ENCODE peak calls at places on chromosome 7, in seven cellular contexts. One of them, this sample, is unnamed.

GRCh38 chr7:1663857-1664651 is 6.0 kb upstream of the ELFN1 start:
- DNase-seq in cardiac muscle cell: peak; percentile 55
- DNase-seq in OCI-LY7: no peak
- DNase-seq in fibroblast of pulmonary artery: no peak
- DNase-seq in activated T-helper 2 cell treated with anti-CD3 and anti-CD28 coated beads, Interferon-gamma antibody, Interleukin-2, Interleukin-4, amounts not matched to agents 10 μg/mL and 5 μg/mL and 100 μg/mL, durations not matched to agents 14 hours and 24 hours and 36 hours: no peak
- DNase-seq in upper lobe of right lung: peak; percentile 64
- DNase-seq in EL: no peak
- DNase-seq in this sample: no peak

GRCh38 chr7:105315357-105315756 is 73.4 kb downstream of the SRPK2 start:
- DNase-seq in OCI-LY7: no peak
- DNase-seq in fibroblast of pulmonary artery: no peak
- DNase-seq in cardiac muscle cell: no peak
- DNase-seq in EL: no peak
- DNase-seq in upper lobe of right lung: no peak
- DNase-seq in activated T-helper 2 cell treated with anti-CD3 and anti-CD28 coated beads, Interferon-gamma antibody, Interleukin-2, Interleukin-4, amounts not matched to agents 10 μg/mL and 5 μg/mL and 100 μg/mL, durations not matched to agents 14 hours and 24 hours and 36 hours: no peak
- DNase-seq in this sample: no peak

GRCh38 chr7:18400281-18400680 is 95.3 kb upstream of the HDAC9 start:
- DNase-seq in OCI-LY7: no peak
- DNase-seq in fibroblast of pulmonary artery: no peak
- DNase-seq in upper lobe of right lung: no peak
- DNase-seq in cardiac muscle cell: no peak
- DNase-seq in activated T-helper 2 cell treated with anti-CD3 and anti-CD28 coated beads, Interferon-gamma antibody, Interleukin-2, Interleukin-4, amounts not matched to agents 10 μg/mL and 5 μg/mL and 100 μg/mL, durations not matched to agents 14 hours and 24 hours and 36 hours: no peak
- DNase-seq in EL: no peak
- DNase-seq in this sample: no peak

GRCh38 chr7:145902123-145902522 is 214.5 kb upstream of the CNTNAP2 start:
- DNase-seq in fibroblast of pulmonary artery: no peak
- DNase-seq in activated T-helper 2 cell treated with anti-CD3 and anti-CD28 coated beads, Interferon-gamma antibody, Interleukin-2, Interleukin-4, amounts not matched to agents 10 μg/mL and 5 μg/mL and 100 μg/mL, durations not matched to agents 14 hours and 24 hours and 36 hours: no peak
- DNase-seq in cardiac muscle cell: no peak
- DNase-seq in upper lobe of right lung: no peak
- DNase-seq in OCI-LY7: no peak
- DNase-seq in EL: no peak
- DNase-seq in this sample: no peak

GRCh38 chr7:77765906-77766800 is 32.1 kb downstream of the TMEM60 start:
- DNase-seq in OCI-LY7: no peak
- DNase-seq in activated T-helper 2 cell treated with anti-CD3 and anti-CD28 coated beads, Interferon-gamma antibody, Interleukin-2, Interleukin-4, amounts not matched to agents 10 μg/mL and 5 μg/mL and 100 μg/mL, durations not matched to agents 14 hours and 24 hours and 36 hours: no peak
- DNase-seq in EL: peak; percentile 40
- DNase-seq in cardiac muscle cell: no peak
- DNase-seq in fibroblast of pulmonary artery: peak; percentile 64
- DNase-seq in upper lobe of right lung: no peak
- DNase-seq in this sample: peak; percentile 38

GRCh38 chr7:40890088-40890692 is 755.4 kb downstream of the SUGCT start:
- DNase-seq in OCI-LY7: no peak
- DNase-seq in activated T-helper 2 cell treated with anti-CD3 and anti-CD28 coated beads, Interferon-gamma antibody, Interleukin-2, Interleukin-4, amounts not matched to agents 10 μg/mL and 5 μg/mL and 100 μg/mL, durations not matched to agents 14 hours and 24 hours and 36 hours: no peak
- DNase-seq in EL: no peak
- DNase-seq in upper lobe of right lung: no peak
- DNase-seq in cardiac muscle cell: no peak
- DNase-seq in fibroblast of pulmonary artery: no peak
- DNase-seq in this sample: no peak

GRCh38 chr7:74479961-74480829 is 26.5 kb downstream of the GTF2IRD1 start:
- DNase-seq in fibroblast of pulmonary artery: peak; percentile 85
- DNase-seq in upper lobe of right lung: peak; percentile 89
- DNase-seq in cardiac muscle cell: peak; percentile 96
- DNase-seq in OCI-LY7: no peak
- DNase-seq in EL: peak; percentile 85
- DNase-seq in activated T-helper 2 cell treated with anti-CD3 and anti-CD28 coated beads, Interferon-gamma antibody, Interleukin-2, Interleukin-4, amounts not matched to agents 10 μg/mL and 5 μg/mL and 100 μg/mL, durations not matched to agents 14 hours and 24 hours and 36 hours: no peak
- DNase-seq in this sample: peak; percentile 90

GRCh38 chr7:85447004-85447403 is 260.1 kb upstream of the SEMA3D start:
- DNase-seq in activated T-helper 2 cell treated with anti-CD3 and anti-CD28 coated beads, Interferon-gamma antibody, Interleukin-2, Interleukin-4, amounts not matched to agents 10 μg/mL and 5 μg/mL and 100 μg/mL, durations not matched to agents 14 hours and 24 hours and 36 hours: no peak
- DNase-seq in upper lobe of right lung: no peak
- DNase-seq in EL: no peak
- DNase-seq in OCI-LY7: no peak
- DNase-seq in fibroblast of pulmonary artery: no peak
- DNase-seq in cardiac muscle cell: no peak
- DNase-seq in this sample: no peak

GRCh38 chr7:77917500-77918262 is 119.1 kb downstream of the PHTF2 start:
- DNase-seq in EL: no peak
- DNase-seq in activated T-helper 2 cell treated with anti-CD3 and anti-CD28 coated beads, Interferon-gamma antibody, Interleukin-2, Interleukin-4, amounts not matched to agents 10 μg/mL and 5 μg/mL and 100 μg/mL, durations not matched to agents 14 hours and 24 hours and 36 hours: no peak
- DNase-seq in OCI-LY7: no peak
- DNase-seq in upper lobe of right lung: no peak
- DNase-seq in fibroblast of pulmonary artery: no peak
- DNase-seq in cardiac muscle cell: no peak
- DNase-seq in this sample: no peak

GRCh38 chr7:122679813-122680212 is 19.1 kb downstream of the RNF133 start:
- DNase-seq in cardiac muscle cell: no peak
- DNase-seq in upper lobe of right lung: no peak
- DNase-seq in activated T-helper 2 cell treated with anti-CD3 and anti-CD28 coated beads, Interferon-gamma antibody, Interleukin-2, Interleukin-4, amounts not matched to agents 10 μg/mL and 5 μg/mL and 100 μg/mL, durations not matched to agents 14 hours and 24 hours and 36 hours: no peak
- DNase-seq in EL: no peak
- DNase-seq in fibroblast of pulmonary artery: no peak
- DNase-seq in OCI-LY7: no peak
- DNase-seq in this sample: no peak

GRCh38 chr7:129098409-129099084 is 43.6 kb upstream of the TNPO3 start:
- DNase-seq in upper lobe of right lung: no peak
- DNase-seq in fibroblast of pulmonary artery: no peak
- DNase-seq in OCI-LY7: peak; percentile 64
- DNase-seq in activated T-helper 2 cell treated with anti-CD3 and anti-CD28 coated beads, Interferon-gamma antibody, Interleukin-2, Interleukin-4, amounts not matched to agents 10 μg/mL and 5 μg/mL and 100 μg/mL, durations not matched to agents 14 hours and 24 hours and 36 hours: no peak
- DNase-seq in cardiac muscle cell: no peak
- DNase-seq in EL: no peak
- DNase-seq in this sample: no peak

GRCh38 chr7:77524732-77525131 is 12.4 kb upstream of the PTPN12 start:
- DNase-seq in upper lobe of right lung: no peak
- DNase-seq in fibroblast of pulmonary artery: no peak
- DNase-seq in activated T-helper 2 cell treated with anti-CD3 and anti-CD28 coated beads, Interferon-gamma antibody, Interleukin-2, Interleukin-4, amounts not matched to agents 10 μg/mL and 5 μg/mL and 100 μg/mL, durations not matched to agents 14 hours and 24 hours and 36 hours: no peak
- DNase-seq in EL: no peak
- DNase-seq in OCI-LY7: no peak
- DNase-seq in cardiac muscle cell: no peak
- DNase-seq in this sample: no peak

GRCh38 chr7:111510584-111511378 is 51.5 kb downstream of the IMMP2L start:
- DNase-seq in EL: no peak
- DNase-seq in OCI-LY7: no peak
- DNase-seq in fibroblast of pulmonary artery: no peak
- DNase-seq in activated T-helper 2 cell treated with anti-CD3 and anti-CD28 coated beads, Interferon-gamma antibody, Interleukin-2, Interleukin-4, amounts not matched to agents 10 μg/mL and 5 μg/mL and 100 μg/mL, durations not matched to agents 14 hours and 24 hours and 36 hours: no peak
- DNase-seq in cardiac muscle cell: no peak
- DNase-seq in upper lobe of right lung: no peak
- DNase-seq in this sample: peak; percentile 9

GRCh38 chr7:130957140-130957513 is 223.1 kb upstream of the KLF14 start:
- DNase-seq in fibroblast of pulmonary artery: no peak
- DNase-seq in EL: no peak
- DNase-seq in OCI-LY7: peak; percentile 33
- DNase-seq in upper lobe of right lung: no peak
- DNase-seq in activated T-helper 2 cell treated with anti-CD3 and anti-CD28 coated beads, Interferon-gamma antibody, Interleukin-2, Interleukin-4, amounts not matched to agents 10 μg/mL and 5 μg/mL and 100 μg/mL, durations not matched to agents 14 hours and 24 hours and 36 hours: no peak
- DNase-seq in cardiac muscle cell: no peak
- DNase-seq in this sample: no peak

GRCh38 chr7:87474533-87475358 is 734 bp downstream of the ABCB4 start:
- DNase-seq in cardiac muscle cell: no peak
- DNase-seq in activated T-helper 2 cell treated with anti-CD3 and anti-CD28 coated beads, Interferon-gamma antibody, Interleukin-2, Interleukin-4, amounts not matched to agents 10 μg/mL and 5 μg/mL and 100 μg/mL, durations not matched to agents 14 hours and 24 hours and 36 hours: no peak
- DNase-seq in upper lobe of right lung: no peak
- DNase-seq in EL: peak; percentile 44
- DNase-seq in OCI-LY7: peak; percentile 82
- DNase-seq in fibroblast of pulmonary artery: no peak
- DNase-seq in this sample: peak; percentile 38

GRCh38 chr7:139034336-139034735 is 1.5 kb downstream of the ZC3HAV1L start:
- DNase-seq in activated T-helper 2 cell treated with anti-CD3 and anti-CD28 coated beads, Interferon-gamma antibody, Interleukin-2, Interleukin-4, amounts not matched to agents 10 μg/mL and 5 μg/mL and 100 μg/mL, durations not matched to agents 14 hours and 24 hours and 36 hours: no peak
- DNase-seq in cardiac muscle cell: no peak
- DNase-seq in OCI-LY7: no peak
- DNase-seq in fibroblast of pulmonary artery: no peak
- DNase-seq in EL: peak; percentile 36
- DNase-seq in upper lobe of right lung: no peak
- DNase-seq in this sample: no peak

GRCh38 chr7:36790280-36790679 is 66.0 kb upstream of the AOAH start:
- DNase-seq in cardiac muscle cell: peak; percentile 14
- DNase-seq in EL: no peak
- DNase-seq in upper lobe of right lung: no peak
- DNase-seq in OCI-LY7: no peak
- DNase-seq in activated T-helper 2 cell treated with anti-CD3 and anti-CD28 coated beads, Interferon-gamma antibody, Interleukin-2, Interleukin-4, amounts not matched to agents 10 μg/mL and 5 μg/mL and 100 μg/mL, durations not matched to agents 14 hours and 24 hours and 36 hours: no peak
- DNase-seq in fibroblast of pulmonary artery: no peak
- DNase-seq in this sample: no peak

GRCh38 chr7:107924841-107925490 is 34.0 kb downstream of the DLD start:
- DNase-seq in EL: no peak
- DNase-seq in activated T-helper 2 cell treated with anti-CD3 and anti-CD28 coated beads, Interferon-gamma antibody, Interleukin-2, Interleukin-4, amounts not matched to agents 10 μg/mL and 5 μg/mL and 100 μg/mL, durations not matched to agents 14 hours and 24 hours and 36 hours: no peak
- DNase-seq in cardiac muscle cell: no peak
- DNase-seq in fibroblast of pulmonary artery: peak; percentile 62
- DNase-seq in OCI-LY7: no peak
- DNase-seq in upper lobe of right lung: no peak
- DNase-seq in this sample: no peak

GRCh38 chr7:10579561-10579960 is 394.1 kb upstream of the PHF14 start:
- DNase-seq in upper lobe of right lung: no peak
- DNase-seq in cardiac muscle cell: peak; percentile 64
- DNase-seq in EL: no peak
- DNase-seq in OCI-LY7: no peak
- DNase-seq in activated T-helper 2 cell treated with anti-CD3 and anti-CD28 coated beads, Interferon-gamma antibody, Interleukin-2, Interleukin-4, amounts not matched to agents 10 μg/mL and 5 μg/mL and 100 μg/mL, durations not matched to agents 14 hours and 24 hours and 36 hours: no peak
- DNase-seq in fibroblast of pulmonary artery: no peak
- DNase-seq in this sample: no peak

GRCh38 chr7:34184466-34184865 is 279.1 kb downstream of the BMPER start:
- DNase-seq in fibroblast of pulmonary artery: peak; percentile 34
- DNase-seq in EL: peak; percentile 26
- DNase-seq in OCI-LY7: no peak
- DNase-seq in activated T-helper 2 cell treated with anti-CD3 and anti-CD28 coated beads, Interferon-gamma antibody, Interleukin-2, Interleukin-4, amounts not matched to agents 10 μg/mL and 5 μg/mL and 100 μg/mL, durations not matched to agents 14 hours and 24 hours and 36 hours: no peak
- DNase-seq in cardiac muscle cell: no peak
- DNase-seq in upper lobe of right lung: no peak
- DNase-seq in this sample: peak; percentile 30

GRCh38 chr7:140384894-140385650 is 13.3 kb downstream of the SLC37A3 start:
- DNase-seq in activated T-helper 2 cell treated with anti-CD3 and anti-CD28 coated beads, Interferon-gamma antibody, Interleukin-2, Interleukin-4, amounts not matched to agents 10 μg/mL and 5 μg/mL and 100 μg/mL, durations not matched to agents 14 hours and 24 hours and 36 hours: no peak
- DNase-seq in OCI-LY7: no peak
- DNase-seq in upper lobe of right lung: no peak
- DNase-seq in fibroblast of pulmonary artery: no peak
- DNase-seq in cardiac muscle cell: no peak
- DNase-seq in EL: no peak
- DNase-seq in this sample: no peak

GRCh38 chr7:74317146-74317782 is 28.1 kb downstream of the CLIP2 start:
- DNase-seq in activated T-helper 2 cell treated with anti-CD3 and anti-CD28 coated beads, Interferon-gamma antibody, Interleukin-2, Interleukin-4, amounts not matched to agents 10 μg/mL and 5 μg/mL and 100 μg/mL, durations not matched to agents 14 hours and 24 hours and 36 hours: no peak
- DNase-seq in fibroblast of pulmonary artery: no peak
- DNase-seq in EL: no peak
- DNase-seq in cardiac muscle cell: no peak
- DNase-seq in OCI-LY7: no peak
- DNase-seq in upper lobe of right lung: no peak
- DNase-seq in this sample: no peak

GRCh38 chr7:107069457-107069856 is 25.0 kb downstream of the PRKAR2B start:
- DNase-seq in EL: no peak
- DNase-seq in upper lobe of right lung: no peak
- DNase-seq in OCI-LY7: no peak
- DNase-seq in cardiac muscle cell: no peak
- DNase-seq in fibroblast of pulmonary artery: no peak
- DNase-seq in activated T-helper 2 cell treated with anti-CD3 and anti-CD28 coated beads, Interferon-gamma antibody, Interleukin-2, Interleukin-4, amounts not matched to agents 10 μg/mL and 5 μg/mL and 100 μg/mL, durations not matched to agents 14 hours and 24 hours and 36 hours: no peak
- DNase-seq in this sample: peak; percentile 31

GRCh38 chr7:116231543-116232401 is 21.4 kb downstream of the TES start:
- DNase-seq in upper lobe of right lung: no peak
- DNase-seq in cardiac muscle cell: peak; percentile 28
- DNase-seq in activated T-helper 2 cell treated with anti-CD3 and anti-CD28 coated beads, Interferon-gamma antibody, Interleukin-2, Interleukin-4, amounts not matched to agents 10 μg/mL and 5 μg/mL and 100 μg/mL, durations not matched to agents 14 hours and 24 hours and 36 hours: no peak
- DNase-seq in fibroblast of pulmonary artery: peak; percentile 64
- DNase-seq in EL: peak; percentile 27
- DNase-seq in OCI-LY7: no peak
- DNase-seq in this sample: peak; percentile 83

GRCh38 chr7:73560035-73560835 is 2.7 kb upstream of the BCL7B start:
- DNase-seq in OCI-LY7: no peak
- DNase-seq in fibroblast of pulmonary artery: peak; percentile 64
- DNase-seq in EL: peak; percentile 80
- DNase-seq in activated T-helper 2 cell treated with anti-CD3 and anti-CD28 coated beads, Interferon-gamma antibody, Interleukin-2, Interleukin-4, amounts not matched to agents 10 μg/mL and 5 μg/mL and 100 μg/mL, durations not matched to agents 14 hours and 24 hours and 36 hours: no peak
- DNase-seq in cardiac muscle cell: no peak
- DNase-seq in upper lobe of right lung: no peak
- DNase-seq in this sample: peak; percentile 95

GRCh38 chr7:112290065-112290464 is 83.6 kb downstream of the ZNF277 start:
- DNase-seq in upper lobe of right lung: no peak
- DNase-seq in OCI-LY7: no peak
- DNase-seq in EL: peak; percentile 59
- DNase-seq in cardiac muscle cell: no peak
- DNase-seq in activated T-helper 2 cell treated with anti-CD3 and anti-CD28 coated beads, Interferon-gamma antibody, Interleukin-2, Interleukin-4, amounts not matched to agents 10 μg/mL and 5 μg/mL and 100 μg/mL, durations not matched to agents 14 hours and 24 hours and 36 hours: no peak
- DNase-seq in fibroblast of pulmonary artery: peak; percentile 48
- DNase-seq in this sample: peak; percentile 65

GRCh38 chr7:408651-409343 is 110.8 kb downstream of the PDGFA start:
- DNase-seq in OCI-LY7: no peak
- DNase-seq in fibroblast of pulmonary artery: no peak
- DNase-seq in upper lobe of right lung: peak; percentile 58
- DNase-seq in cardiac muscle cell: no peak
- DNase-seq in EL: no peak
- DNase-seq in activated T-helper 2 cell treated with anti-CD3 and anti-CD28 coated beads, Interferon-gamma antibody, Interleukin-2, Interleukin-4, amounts not matched to agents 10 μg/mL and 5 μg/mL and 100 μg/mL, durations not matched to agents 14 hours and 24 hours and 36 hours: no peak
- DNase-seq in this sample: no peak

GRCh38 chr7:16926283-16926682 is 44.5 kb upstream of the AGR3 start:
- DNase-seq in activated T-helper 2 cell treated with anti-CD3 and anti-CD28 coated beads, Interferon-gamma antibody, Interleukin-2, Interleukin-4, amounts not matched to agents 10 μg/mL and 5 μg/mL and 100 μg/mL, durations not matched to agents 14 hours and 24 hours and 36 hours: no peak
- DNase-seq in fibroblast of pulmonary artery: peak; percentile 77
- DNase-seq in OCI-LY7: peak; percentile 2
- DNase-seq in EL: peak; percentile 56
- DNase-seq in upper lobe of right lung: no peak
- DNase-seq in cardiac muscle cell: peak; percentile 11
- DNase-seq in this sample: peak; percentile 67